ENCODE peak calls at places on chromosomes 1 and 21, in eight cellular contexts. One of them, this sample, is unnamed. For H3K36me3, the result is how much of the 10 kb centered on the place peaks cover.

GRCh38 chr1:53949023-53949611 is 3.0 kb downstream of the LRRC42 start:
- DNase-seq in PC-3: peak
- DNase-seq in tibial artery: no peak
- DNase-seq in psoas muscle: no peak
- DNase-seq in fibroblast of lung: peak
- DNase-seq in breast epithelium: no peak
- DNase-seq in prostate gland: no peak
- DNase-seq in uterus: no peak
- DNase-seq in this sample: peak

GRCh38 chr1:156908541-156908940 is 11.9 kb upstream of the LRRC71 start:
- DNase-seq in PC-3: no peak
- DNase-seq in breast epithelium: no peak
- DNase-seq in psoas muscle: no peak
- DNase-seq in uterus: no peak
- DNase-seq in tibial artery: no peak
- DNase-seq in fibroblast of lung: no peak
- DNase-seq in prostate gland: no peak
- DNase-seq in this sample: no peak

GRCh38 chr1:172513480-172513879 is 19.5 kb upstream of the SUCO start:
- DNase-seq in breast epithelium: no peak
- DNase-seq in tibial artery: no peak
- DNase-seq in fibroblast of lung: peak
- DNase-seq in PC-3: peak
- DNase-seq in psoas muscle: no peak
- DNase-seq in uterus: no peak
- DNase-seq in prostate gland: no peak
- DNase-seq in this sample: no peak

GRCh38 chr1:62103880-62104279 is 90.8 kb upstream of the L1TD1 start:
- DNase-seq in breast epithelium: no peak
- DNase-seq in tibial artery: no peak
- DNase-seq in fibroblast of lung: no peak
- DNase-seq in prostate gland: no peak
- DNase-seq in PC-3: no peak
- DNase-seq in psoas muscle: no peak
- DNase-seq in uterus: no peak
- DNase-seq in this sample: no peak

GRCh38 chr1:15850450-15851079 is 3.1 kb downstream of the SPEN start:
- DNase-seq in fibroblast of lung: no peak
- DNase-seq in tibial artery: no peak
- DNase-seq in breast epithelium: no peak
- DNase-seq in psoas muscle: no peak
- DNase-seq in PC-3: no peak
- DNase-seq in prostate gland: no peak
- DNase-seq in uterus: no peak
- DNase-seq in this sample: no peak

GRCh38 chr1:237794071-237794470 is 96.7 kb downstream of the ZP4 start:
- DNase-seq in fibroblast of lung: peak
- DNase-seq in prostate gland: no peak
- DNase-seq in PC-3: no peak
- DNase-seq in uterus: no peak
- DNase-seq in breast epithelium: no peak
- DNase-seq in psoas muscle: no peak
- DNase-seq in tibial artery: no peak
- DNase-seq in this sample: no peak

GRCh38 chr1:101741910-101742309 is 254.8 kb downstream of the OLFM3 start:
- DNase-seq in fibroblast of lung: no peak
- DNase-seq in PC-3: no peak
- DNase-seq in prostate gland: no peak
- DNase-seq in breast epithelium: no peak
- DNase-seq in uterus: no peak
- DNase-seq in psoas muscle: no peak
- DNase-seq in tibial artery: no peak
- DNase-seq in this sample: no peak

GRCh38 chr1:76158126-76158525 is 83.6 kb downstream of the ST6GALNAC3 start:
- DNase-seq in psoas muscle: no peak
- DNase-seq in fibroblast of lung: peak
- DNase-seq in breast epithelium: no peak
- DNase-seq in prostate gland: no peak
- DNase-seq in PC-3: peak
- DNase-seq in uterus: no peak
- DNase-seq in tibial artery: no peak
- DNase-seq in this sample: no peak

GRCh38 chr1:30381266-30381665 is 342.1 kb downstream of the MATN1 start:
- DNase-seq in PC-3: no peak
- DNase-seq in prostate gland: no peak
- DNase-seq in fibroblast of lung: no peak
- DNase-seq in tibial artery: peak
- DNase-seq in psoas muscle: no peak
- DNase-seq in breast epithelium: no peak
- DNase-seq in uterus: no peak
- DNase-seq in this sample: no peak

GRCh38 chr21:36966066-36966845 is at the start of gene HLCS:
- DNase-seq in uterus: peak
- DNase-seq in psoas muscle: peak
- DNase-seq in fibroblast of lung: peak
- DNase-seq in tibial artery: peak
- DNase-seq in PC-3: peak
- DNase-seq in prostate gland: peak
- DNase-seq in breast epithelium: peak
- DNase-seq in this sample: peak

GRCh38 chr1:109716121-109716520 is 4.1 kb downstream of the GSTM5 start:
- DNase-seq in breast epithelium: no peak
- DNase-seq in prostate gland: no peak
- DNase-seq in tibial artery: no peak
- DNase-seq in PC-3: no peak
- DNase-seq in uterus: peak
- DNase-seq in psoas muscle: no peak
- DNase-seq in fibroblast of lung: no peak
- DNase-seq in this sample: no peak

GRCh38 chr1:6623269-6623965 is 1.3 kb upstream of the THAP3 start:
- DNase-seq in breast epithelium: no peak
- DNase-seq in tibial artery: no peak
- DNase-seq in uterus: no peak
- DNase-seq in PC-3: no peak
- DNase-seq in fibroblast of lung: no peak
- DNase-seq in prostate gland: peak
- DNase-seq in psoas muscle: no peak
- DNase-seq in this sample: no peak

GRCh38 chr1:89335486-89335885 is 28.4 kb upstream of the GBP6 start:
- DNase-seq in uterus: no peak
- DNase-seq in psoas muscle: no peak
- DNase-seq in tibial artery: no peak
- DNase-seq in fibroblast of lung: no peak
- DNase-seq in PC-3: no peak
- DNase-seq in breast epithelium: no peak
- DNase-seq in prostate gland: no peak
- DNase-seq in this sample: no peak

GRCh38 chr1:68377098-68377497 is 72.7 kb downstream of the RPE65 start:
- DNase-seq in tibial artery: no peak
- DNase-seq in fibroblast of lung: no peak
- DNase-seq in prostate gland: no peak
- DNase-seq in psoas muscle: no peak
- DNase-seq in PC-3: no peak
- DNase-seq in breast epithelium: no peak
- DNase-seq in uterus: no peak
- DNase-seq in this sample: no peak

GRCh38 chr1:6612641-6613360 is 730 bp upstream of the PHF13 start:
- DNase-seq in tibial artery: peak
- DNase-seq in uterus: no peak
- DNase-seq in prostate gland: no peak
- DNase-seq in psoas muscle: peak
- DNase-seq in fibroblast of lung: peak
- DNase-seq in PC-3: peak
- DNase-seq in breast epithelium: peak
- DNase-seq in this sample: peak

GRCh38 chr21:25790122-25790951 is 55.6 kb downstream of the GABPA start:
- DNase-seq in tibial artery: no peak
- DNase-seq in fibroblast of lung: peak
- DNase-seq in PC-3: peak
- DNase-seq in prostate gland: no peak
- DNase-seq in psoas muscle: no peak
- DNase-seq in breast epithelium: no peak
- DNase-seq in uterus: no peak
- DNase-seq in this sample: peak

GRCh38 chr21:39696620-39697019 is 48.4 kb upstream of the IGSF5 start:
- DNase-seq in breast epithelium: no peak
- DNase-seq in PC-3: no peak
- DNase-seq in tibial artery: no peak
- DNase-seq in prostate gland: no peak
- DNase-seq in uterus: no peak
- DNase-seq in fibroblast of lung: peak
- DNase-seq in psoas muscle: no peak
- DNase-seq in this sample: no peak

GRCh38 chr1:78222962-78223358 is 177.2 kb downstream of the GIPC2 start:
- DNase-seq in psoas muscle: no peak
- DNase-seq in uterus: no peak
- DNase-seq in PC-3: no peak
- DNase-seq in tibial artery: no peak
- DNase-seq in prostate gland: no peak
- DNase-seq in breast epithelium: no peak
- DNase-seq in fibroblast of lung: no peak
- DNase-seq in this sample: no peak

GRCh38 chr1:224859651-224860050 is 69.8 kb upstream of the DNAH14 start:
- DNase-seq in PC-3: no peak
- DNase-seq in psoas muscle: no peak
- DNase-seq in fibroblast of lung: no peak
- DNase-seq in uterus: no peak
- DNase-seq in prostate gland: no peak
- DNase-seq in tibial artery: no peak
- DNase-seq in breast epithelium: no peak
- DNase-seq in this sample: no peak

GRCh38 chr1:21663251-21663950 is 5.8 kb downstream of the RAP1GAP start:
- DNase-seq in prostate gland: no peak
- DNase-seq in uterus: peak
- DNase-seq in breast epithelium: no peak
- DNase-seq in PC-3: no peak
- DNase-seq in fibroblast of lung: no peak
- DNase-seq in tibial artery: peak
- DNase-seq in psoas muscle: no peak
- DNase-seq in this sample: no peak

GRCh38 chr1:211813590-211813989 is 17.0 kb downstream of the LPGAT1 start:
- DNase-seq in psoas muscle: peak
- DNase-seq in breast epithelium: no peak
- DNase-seq in uterus: peak
- DNase-seq in tibial artery: no peak
- DNase-seq in PC-3: peak
- DNase-seq in fibroblast of lung: peak
- DNase-seq in prostate gland: peak
- DNase-seq in this sample: no peak

GRCh38 chr21:27258222-27258621 is 291.3 kb upstream of the ADAMTS5 start:
- DNase-seq in uterus: no peak
- DNase-seq in PC-3: no peak
- DNase-seq in prostate gland: no peak
- DNase-seq in psoas muscle: no peak
- DNase-seq in fibroblast of lung: no peak
- DNase-seq in breast epithelium: no peak
- DNase-seq in tibial artery: no peak
- DNase-seq in this sample: no peak

DNA sequence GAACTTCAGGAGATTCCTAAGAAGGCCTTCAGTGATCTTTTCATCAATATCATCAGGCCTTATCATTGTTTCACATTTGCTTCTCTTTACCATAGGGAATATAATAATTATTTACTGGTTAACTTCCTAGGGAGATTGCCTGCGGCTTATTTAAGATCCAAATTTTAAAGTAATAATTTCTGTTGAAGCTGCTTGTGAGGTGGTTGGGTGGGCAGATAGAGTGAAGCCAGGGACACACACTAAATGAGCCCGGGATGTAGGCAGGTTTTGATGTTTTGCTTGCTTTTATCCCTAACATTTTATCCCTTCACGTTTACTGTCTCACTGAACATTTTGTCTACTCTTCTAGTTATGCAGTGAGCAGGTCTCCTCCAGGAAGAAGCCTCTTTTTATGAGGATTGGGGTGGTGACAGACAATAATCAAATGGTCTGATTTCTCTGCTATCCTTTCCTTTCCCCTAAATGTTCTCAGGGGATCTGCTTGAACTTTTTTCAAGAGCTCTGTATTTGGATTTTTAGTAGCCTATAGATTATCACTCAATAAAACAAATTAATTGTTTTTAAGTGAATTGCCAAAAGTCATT is 164.7 kb downstream of the RUNX1 start:
- DNase-seq in prostate gland: no peak
- DNase-seq in PC-3: peak
- DNase-seq in psoas muscle: no peak
- DNase-seq in breast epithelium: no peak
- DNase-seq in uterus: no peak
- DNase-seq in fibroblast of lung: no peak
- DNase-seq in tibial artery: no peak
- DNase-seq in this sample: no peak
- H3K36me3 ChIP-seq in prostate gland: under half
- H3K36me3 ChIP-seq in PC-3: half or more
- H3K36me3 ChIP-seq in psoas muscle: under half
- H3K36me3 ChIP-seq in breast epithelium: under half
- H3K36me3 ChIP-seq in uterus: under half
- H3K36me3 ChIP-seq in fibroblast of lung: under half
- H3K36me3 ChIP-seq in tibial artery: under half
- H3K36me3 ChIP-seq in this sample: under half

GRCh38 chr1:42189931-42190853 is 25.6 kb upstream of the GUCA2A start:
- DNase-seq in tibial artery: no peak
- DNase-seq in PC-3: no peak
- DNase-seq in breast epithelium: no peak
- DNase-seq in psoas muscle: no peak
- DNase-seq in fibroblast of lung: no peak
- DNase-seq in prostate gland: no peak
- DNase-seq in uterus: no peak
- DNase-seq in this sample: no peak
- H3K36me3 ChIP-seq in tibial artery: half or more
- H3K36me3 ChIP-seq in PC-3: under half
- H3K36me3 ChIP-seq in breast epithelium: under half
- H3K36me3 ChIP-seq in psoas muscle: under half
- H3K36me3 ChIP-seq in fibroblast of lung: under half
- H3K36me3 ChIP-seq in prostate gland: under half
- H3K36me3 ChIP-seq in uterus: under half
- H3K36me3 ChIP-seq in this sample: under half

DNA sequence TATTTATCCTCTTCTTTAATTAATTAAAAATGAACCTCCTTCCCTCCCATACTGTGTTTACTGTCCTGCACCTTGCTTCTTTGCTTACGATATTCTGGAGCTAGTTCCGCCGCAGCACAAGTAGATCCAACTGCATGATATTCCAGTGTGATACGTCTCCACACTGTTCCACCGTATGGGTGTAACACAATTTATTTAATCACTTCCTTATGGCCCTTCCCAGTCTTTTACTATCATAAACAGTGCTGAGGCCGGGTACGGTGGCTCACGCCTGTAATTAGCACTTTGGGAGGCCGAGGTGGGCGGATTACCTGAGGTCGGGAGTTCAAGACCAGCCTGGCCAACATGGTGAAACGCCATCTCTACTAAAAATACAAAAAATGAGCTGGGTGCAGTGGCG is 25.7 kb downstream of the CNST start:
- DNase-seq in breast epithelium: no peak
- DNase-seq in tibial artery: no peak
- DNase-seq in uterus: no peak
- DNase-seq in PC-3: no peak
- DNase-seq in fibroblast of lung: no peak
- DNase-seq in prostate gland: no peak
- DNase-seq in psoas muscle: no peak
- DNase-seq in this sample: no peak
- H3K36me3 ChIP-seq in breast epithelium: under half
- H3K36me3 ChIP-seq in tibial artery: under half
- H3K36me3 ChIP-seq in uterus: under half
- H3K36me3 ChIP-seq in PC-3: under half
- H3K36me3 ChIP-seq in fibroblast of lung: under half
- H3K36me3 ChIP-seq in prostate gland: under half
- H3K36me3 ChIP-seq in psoas muscle: under half
- H3K36me3 ChIP-seq in this sample: under half

GRCh38 chr21:32599146-32599925 is 12.8 kb downstream of the CFAP298 start:
- DNase-seq in uterus: no peak
- DNase-seq in prostate gland: no peak
- DNase-seq in breast epithelium: no peak
- DNase-seq in tibial artery: no peak
- DNase-seq in PC-3: no peak
- DNase-seq in psoas muscle: no peak
- DNase-seq in fibroblast of lung: no peak
- DNase-seq in this sample: no peak
- H3K36me3 ChIP-seq in uterus: under half
- H3K36me3 ChIP-seq in prostate gland: under half
- H3K36me3 ChIP-seq in breast epithelium: under half
- H3K36me3 ChIP-seq in tibial artery: half or more
- H3K36me3 ChIP-seq in PC-3: under half
- H3K36me3 ChIP-seq in psoas muscle: under half
- H3K36me3 ChIP-seq in fibroblast of lung: under half
- H3K36me3 ChIP-seq in this sample: under half